ENCODE peak calls at places on chromosome 15, in six cellular contexts. K is right cardiac atrium, W is neuronal stem cell, R is ovary, Q is mammary epithelial cell, T is breast epithelium. Z is an unnamed sample.

GRCh38 chr15:75554717-75555116 is 24.4 kb downstream of the PTPN9 start:
- DNase-seq in K (no peak), W (no peak), R (no peak), Q (no peak), T (no peak), Z (peak)

GRCh38 chr15:54312528-54312927 is 334.3 kb downstream of the UNC13C start:
- DNase-seq in K (no peak), W (no peak), R (no peak), Q (no peak), T (no peak), Z (no peak)

GRCh38 chr15:74173545-74174215 is at the start of gene ISLR:
- DNase-seq in K (peak), W (no peak), R (peak), Q (no peak), T (no peak), Z (no peak)

GRCh38 chr15:85333132-85333831 is 47.1 kb upstream of the AKAP13 start:
- DNase-seq in K (no peak), W (no peak), R (no peak), Q (no peak), T (no peak), Z (no peak)

GRCh38 chr15:89362203-89363101 is 27.8 kb upstream of the POLG start:
- DNase-seq in K (no peak), W (no peak), R (no peak), Q (no peak), T (no peak), Z (peak)

GRCh38 chr15:70582143-70582945 is 181.0 kb downstream of the UACA start:
- DNase-seq in K (no peak), W (no peak), R (no peak), Q (no peak), T (no peak), Z (no peak)

GRCh38 chr15:80010131-80010673 is 39.2 kb upstream of the BCL2A1 start:
- DNase-seq in K (no peak), W (no peak), R (no peak), Q (peak), T (no peak), Z (no peak)

GRCh38 chr15:64503640-64504039 is 43.3 kb downstream of the ZNF609 start:
- DNase-seq in K (no peak), W (no peak), R (no peak), Q (no peak), T (no peak), Z (no peak)

GRCh38 chr15:88541709-88542341 is 4.7 kb downstream of the DET1 start:
- DNase-seq in K (no peak), W (no peak), R (no peak), Q (no peak), T (no peak), Z (no peak)

GRCh38 chr15:64046347-64047153 is at the start of gene DAPK2:
- DNase-seq in K (peak), W (peak), R (peak), Q (peak), T (no peak), Z (peak)

GRCh38 chr15:34753236-34753894 is 1.4 kb downstream of the GJD2 start:
- DNase-seq in K (peak), W (peak), R (no peak), Q (peak), T (no peak), Z (peak)

GRCh38 chr15:35206060-35206675 is 121.1 kb upstream of the NANOGP8 start:
- DNase-seq in K (no peak), W (no peak), R (no peak), Q (peak), T (no peak), Z (no peak)

GRCh38 chr15:48619446-48619845 is 26.1 kb downstream of the FBN1 start:
- DNase-seq in K (no peak), W (no peak), R (no peak), Q (no peak), T (no peak), Z (no peak)

GRCh38 chr15:88388702-88389101 is 78.5 kb downstream of the MRPL46 start:
- DNase-seq in K (no peak), W (no peak), R (no peak), Q (no peak), T (no peak), Z (no peak)

GRCh38 chr15:68177747-68178146 is 27.4 kb downstream of the CALML4 start:
- DNase-seq in K (no peak), W (no peak), R (no peak), Q (no peak), T (no peak), Z (no peak)

GRCh38 chr15:48720646-48721045 is 75.1 kb upstream of the FBN1 start:
- DNase-seq in K (no peak), W (no peak), R (no peak), Q (no peak), T (no peak), Z (no peak)

GRCh38 chr15:55872471-55872870 is 120.9 kb downstream of the NEDD4 start:
- DNase-seq in K (no peak), W (no peak), R (no peak), Q (no peak), T (no peak), Z (no peak)

GRCh38 chr15:52134502-52135144 is 22.0 kb upstream of the BCL2L10 start:
- DNase-seq in K (no peak), W (no peak), R (no peak), Q (no peak), T (no peak), Z (no peak)

GRCh38 chr15:80484312-80484981 is 80.3 kb downstream of the ARNT2 start:
- DNase-seq in K (no peak), W (no peak), R (no peak), Q (no peak), T (no peak), Z (no peak)

GRCh38 chr15:81914734-81915234 is 131.0 kb downstream of the MEX3B start:
- DNase-seq in K (peak), W (no peak), R (no peak), Q (no peak), T (no peak), Z (no peak)